ENCODE peak calls at places on chromosome X, in nine cellular contexts. One of them, this sample, is unnamed.

GRCh38 chrX:6228720-6229119 is at the start of gene NLGN4X:
- DNase-seq in fibroblast of the aortic adventitia: no peak
- DNase-seq in astrocyte of the spinal cord: peak
- DNase-seq in AG04450: no peak
- DNase-seq in HFF-Myc: no peak
- DNase-seq in adrenal gland: no peak
- DNase-seq in SK-N-SH: peak
- DNase-seq in tibial nerve: no peak
- DNase-seq in transverse colon: no peak
- DNase-seq in this sample: no peak

GRCh38 chrX:123217077-123217476 is 33.0 kb downstream of the GRIA3 start:
- DNase-seq in AG04450: no peak
- DNase-seq in HFF-Myc: no peak
- DNase-seq in astrocyte of the spinal cord: no peak
- DNase-seq in adrenal gland: peak
- DNase-seq in SK-N-SH: no peak
- DNase-seq in tibial nerve: no peak
- DNase-seq in transverse colon: no peak
- DNase-seq in fibroblast of the aortic adventitia: peak
- DNase-seq in this sample: no peak

GRCh38 chrX:17563515-17563914 is 173.8 kb upstream of the SCML1 start:
- DNase-seq in AG04450: no peak
- DNase-seq in tibial nerve: no peak
- DNase-seq in HFF-Myc: no peak
- DNase-seq in transverse colon: no peak
- DNase-seq in SK-N-SH: no peak
- DNase-seq in astrocyte of the spinal cord: peak
- DNase-seq in fibroblast of the aortic adventitia: no peak
- DNase-seq in adrenal gland: no peak
- DNase-seq in this sample: no peak

GRCh38 chrX:71618303-71618721 is at the start of gene CXCR3:
- DNase-seq in HFF-Myc: no peak
- DNase-seq in adrenal gland: peak
- DNase-seq in transverse colon: peak
- DNase-seq in fibroblast of the aortic adventitia: no peak
- DNase-seq in SK-N-SH: no peak
- DNase-seq in AG04450: no peak
- DNase-seq in astrocyte of the spinal cord: peak
- DNase-seq in tibial nerve: no peak
- DNase-seq in this sample: no peak

GRCh38 chrX:129697204-129697829 is 41.5 kb upstream of the XPNPEP2 start:
- DNase-seq in transverse colon: no peak
- DNase-seq in HFF-Myc: no peak
- DNase-seq in tibial nerve: no peak
- DNase-seq in SK-N-SH: no peak
- DNase-seq in fibroblast of the aortic adventitia: no peak
- DNase-seq in astrocyte of the spinal cord: no peak
- DNase-seq in AG04450: no peak
- DNase-seq in adrenal gland: peak
- DNase-seq in this sample: no peak

GRCh38 chrX:110758781-110759180 is 36.8 kb downstream of the CHRDL1 start:
- DNase-seq in fibroblast of the aortic adventitia: no peak
- DNase-seq in adrenal gland: no peak
- DNase-seq in AG04450: no peak
- DNase-seq in transverse colon: no peak
- DNase-seq in astrocyte of the spinal cord: no peak
- DNase-seq in SK-N-SH: no peak
- DNase-seq in tibial nerve: no peak
- DNase-seq in HFF-Myc: no peak
- DNase-seq in this sample: no peak

GRCh38 chrX:44267116-44267515 is 76.4 kb downstream of the EFHC2 start:
- DNase-seq in SK-N-SH: no peak
- DNase-seq in adrenal gland: no peak
- DNase-seq in transverse colon: no peak
- DNase-seq in fibroblast of the aortic adventitia: peak
- DNase-seq in tibial nerve: no peak
- DNase-seq in HFF-Myc: no peak
- DNase-seq in astrocyte of the spinal cord: no peak
- DNase-seq in AG04450: no peak
- DNase-seq in this sample: peak

GRCh38 chrX:41887691-41888090 is 35.7 kb downstream of the CASK start:
- DNase-seq in HFF-Myc: no peak
- DNase-seq in AG04450: no peak
- DNase-seq in astrocyte of the spinal cord: no peak
- DNase-seq in adrenal gland: no peak
- DNase-seq in tibial nerve: no peak
- DNase-seq in fibroblast of the aortic adventitia: no peak
- DNase-seq in SK-N-SH: no peak
- DNase-seq in transverse colon: no peak
- DNase-seq in this sample: no peak

GRCh38 chrX:40152706-40153334 is 55.1 kb upstream of the BCOR start:
- DNase-seq in astrocyte of the spinal cord: no peak
- DNase-seq in SK-N-SH: peak
- DNase-seq in adrenal gland: no peak
- DNase-seq in HFF-Myc: no peak
- DNase-seq in AG04450: no peak
- DNase-seq in fibroblast of the aortic adventitia: no peak
- DNase-seq in transverse colon: peak
- DNase-seq in tibial nerve: no peak
- DNase-seq in this sample: no peak
- H3K4me3 ChIP-seq in astrocyte of the spinal cord: peak
- H3K4me3 ChIP-seq in SK-N-SH: peak
- H3K4me3 ChIP-seq in adrenal gland: peak
- H3K4me3 ChIP-seq in HFF-Myc: peak
- H3K4me3 ChIP-seq in AG04450: no peak
- H3K4me3 ChIP-seq in fibroblast of the aortic adventitia: peak
- H3K4me3 ChIP-seq in transverse colon: peak
- H3K4me3 ChIP-seq in tibial nerve: peak
- H3K4me3 ChIP-seq in this sample: peak

GRCh38 chrX:15816453-15816838 is 26.2 kb downstream of the ZRSR2 start:
- DNase-seq in SK-N-SH: no peak
- DNase-seq in adrenal gland: no peak
- DNase-seq in astrocyte of the spinal cord: no peak
- DNase-seq in tibial nerve: no peak
- DNase-seq in AG04450: no peak
- DNase-seq in HFF-Myc: no peak
- DNase-seq in transverse colon: no peak
- DNase-seq in fibroblast of the aortic adventitia: peak
- DNase-seq in this sample: no peak

GRCh38 chrX:15814811-15815210 is 24.5 kb downstream of the ZRSR2 start:
- DNase-seq in adrenal gland: no peak
- DNase-seq in SK-N-SH: no peak
- DNase-seq in fibroblast of the aortic adventitia: no peak
- DNase-seq in transverse colon: no peak
- DNase-seq in HFF-Myc: no peak
- DNase-seq in astrocyte of the spinal cord: no peak
- DNase-seq in AG04450: no peak
- DNase-seq in tibial nerve: no peak
- DNase-seq in this sample: no peak

GRCh38 chrX:15816886-15817285 is 26.6 kb downstream of the ZRSR2 start:
- DNase-seq in HFF-Myc: no peak
- DNase-seq in SK-N-SH: peak
- DNase-seq in adrenal gland: no peak
- DNase-seq in tibial nerve: no peak
- DNase-seq in fibroblast of the aortic adventitia: no peak
- DNase-seq in transverse colon: no peak
- DNase-seq in AG04450: no peak
- DNase-seq in astrocyte of the spinal cord: peak
- DNase-seq in this sample: no peak

GRCh38 chrX:15812212-15812938 is 22.1 kb downstream of the ZRSR2 start:
- DNase-seq in AG04450: no peak
- DNase-seq in HFF-Myc: no peak
- DNase-seq in SK-N-SH: no peak
- DNase-seq in astrocyte of the spinal cord: no peak
- DNase-seq in tibial nerve: no peak
- DNase-seq in transverse colon: no peak
- DNase-seq in adrenal gland: no peak
- DNase-seq in fibroblast of the aortic adventitia: no peak
- DNase-seq in this sample: no peak

DNA sequence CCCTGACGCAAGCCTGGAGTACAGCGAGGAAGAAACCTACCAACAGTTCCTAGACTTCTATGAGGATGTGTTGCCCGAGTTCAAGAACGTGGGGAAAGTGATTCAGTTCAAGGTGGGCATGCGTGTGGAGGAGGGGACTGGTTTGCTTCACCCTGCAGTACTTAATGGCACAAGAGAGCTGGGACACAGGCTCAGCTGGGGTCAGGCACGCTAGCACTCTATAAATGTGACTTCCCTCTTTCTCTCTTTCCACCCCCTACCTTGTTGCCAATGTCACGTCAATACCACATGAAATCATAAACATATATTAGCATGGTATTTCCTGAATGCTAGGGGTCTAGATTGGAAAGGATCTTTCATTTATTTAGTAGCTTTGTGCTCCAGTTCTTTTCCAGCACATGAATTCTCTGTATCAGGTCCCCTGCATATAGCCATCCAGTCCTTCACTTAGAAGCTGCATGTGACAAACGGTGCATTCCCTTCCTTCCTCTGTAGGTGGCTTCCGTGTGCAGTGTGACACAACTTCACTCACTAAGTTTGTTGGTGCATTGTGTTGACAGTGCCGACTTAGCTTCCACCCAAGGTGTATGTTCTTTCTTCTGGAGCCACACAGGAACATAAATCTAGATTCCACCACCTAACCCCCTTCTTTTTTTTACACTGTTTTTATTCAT is 25.6 kb downstream of the ZRSR2 start:
- DNase-seq in adrenal gland: no peak
- DNase-seq in fibroblast of the aortic adventitia: peak
- DNase-seq in HFF-Myc: no peak
- DNase-seq in AG04450: no peak
- DNase-seq in SK-N-SH: peak
- DNase-seq in tibial nerve: no peak
- DNase-seq in astrocyte of the spinal cord: no peak
- DNase-seq in transverse colon: peak
- DNase-seq in this sample: no peak
- TF ChIP-seq CTCF in adrenal gland: peak
- TF ChIP-seq CTCF in fibroblast of the aortic adventitia: peak
- TF ChIP-seq CTCF in HFF-Myc: peak
- TF ChIP-seq CTCF in AG04450: peak
- TF ChIP-seq CTCF in SK-N-SH: peak
- TF ChIP-seq CTCF in tibial nerve: no peak
- TF ChIP-seq CTCF in astrocyte of the spinal cord: peak
- TF ChIP-seq CTCF in transverse colon: no peak
- TF ChIP-seq CTCF in this sample: peak

GRCh38 chrX:8042304-8042703 is 115.1 kb upstream of the PNPLA4 start:
- DNase-seq in tibial nerve: no peak
- DNase-seq in astrocyte of the spinal cord: no peak
- DNase-seq in AG04450: no peak
- DNase-seq in HFF-Myc: no peak
- DNase-seq in SK-N-SH: peak
- DNase-seq in fibroblast of the aortic adventitia: no peak
- DNase-seq in transverse colon: no peak
- DNase-seq in adrenal gland: no peak
- DNase-seq in this sample: no peak

GRCh38 chrX:8034058-8034457 is 106.8 kb upstream of the PNPLA4 start:
- DNase-seq in transverse colon: no peak
- DNase-seq in HFF-Myc: no peak
- DNase-seq in AG04450: no peak
- DNase-seq in tibial nerve: no peak
- DNase-seq in astrocyte of the spinal cord: no peak
- DNase-seq in SK-N-SH: no peak
- DNase-seq in adrenal gland: no peak
- DNase-seq in fibroblast of the aortic adventitia: no peak
- DNase-seq in this sample: no peak

GRCh38 chrX:8033175-8033574 is 106.0 kb upstream of the PNPLA4 start:
- DNase-seq in adrenal gland: no peak
- DNase-seq in SK-N-SH: no peak
- DNase-seq in tibial nerve: no peak
- DNase-seq in HFF-Myc: no peak
- DNase-seq in astrocyte of the spinal cord: no peak
- DNase-seq in AG04450: no peak
- DNase-seq in transverse colon: no peak
- DNase-seq in fibroblast of the aortic adventitia: no peak
- DNase-seq in this sample: no peak

GRCh38 chrX:8036914-8037313 is 109.7 kb upstream of the PNPLA4 start:
- DNase-seq in HFF-Myc: no peak
- DNase-seq in fibroblast of the aortic adventitia: no peak
- DNase-seq in SK-N-SH: no peak
- DNase-seq in AG04450: no peak
- DNase-seq in astrocyte of the spinal cord: no peak
- DNase-seq in adrenal gland: no peak
- DNase-seq in tibial nerve: no peak
- DNase-seq in transverse colon: no peak
- DNase-seq in this sample: no peak

DNA sequence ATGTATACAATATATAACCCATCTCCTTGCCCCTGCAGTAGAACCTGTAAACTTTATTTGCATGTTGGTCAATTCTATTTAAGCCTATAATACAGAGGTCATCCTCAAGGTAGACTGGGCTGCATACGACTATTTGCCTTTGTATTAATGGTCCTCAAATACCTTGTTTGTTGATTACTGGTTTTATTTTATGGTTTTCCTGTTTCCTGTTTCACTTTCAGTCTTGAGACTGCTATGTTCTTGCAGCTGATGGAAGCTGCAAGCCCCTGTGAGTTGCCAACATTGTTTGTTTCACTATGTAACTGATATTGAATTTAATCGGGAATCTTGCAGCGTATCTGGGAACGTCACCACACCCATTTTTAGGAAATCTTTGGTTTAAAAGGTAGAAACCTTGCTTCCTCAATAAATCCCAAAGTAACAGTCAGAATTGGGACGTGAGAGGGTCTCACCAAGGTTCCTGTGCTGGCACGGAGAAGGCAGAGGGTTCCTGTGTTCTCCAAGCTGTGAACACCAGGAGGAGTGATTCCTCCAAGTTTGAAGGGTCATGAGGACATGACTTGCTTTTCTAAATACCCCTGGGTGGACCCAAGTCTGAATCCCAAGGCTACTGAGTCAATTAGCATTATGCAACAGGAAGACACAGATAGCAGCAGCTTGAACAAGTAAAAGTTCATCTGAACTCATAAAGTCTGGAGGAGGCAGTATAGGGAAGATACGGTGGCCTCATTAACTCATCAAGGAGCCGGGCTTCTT is 110.6 kb upstream of the PNPLA4 start:
- DNase-seq in transverse colon: no peak
- DNase-seq in astrocyte of the spinal cord: no peak
- DNase-seq in HFF-Myc: no peak
- DNase-seq in SK-N-SH: no peak
- DNase-seq in tibial nerve: no peak
- DNase-seq in AG04450: no peak
- DNase-seq in adrenal gland: no peak
- DNase-seq in fibroblast of the aortic adventitia: no peak
- DNase-seq in this sample: no peak
- H3K4me3 ChIP-seq in transverse colon: no peak
- H3K4me3 ChIP-seq in astrocyte of the spinal cord: no peak
- H3K4me3 ChIP-seq in HFF-Myc: no peak
- H3K4me3 ChIP-seq in SK-N-SH: no peak
- H3K4me3 ChIP-seq in tibial nerve: no peak
- H3K4me3 ChIP-seq in AG04450: no peak
- H3K4me3 ChIP-seq in adrenal gland: no peak
- H3K4me3 ChIP-seq in fibroblast of the aortic adventitia: no peak
- H3K4me3 ChIP-seq in this sample: no peak

DNA sequence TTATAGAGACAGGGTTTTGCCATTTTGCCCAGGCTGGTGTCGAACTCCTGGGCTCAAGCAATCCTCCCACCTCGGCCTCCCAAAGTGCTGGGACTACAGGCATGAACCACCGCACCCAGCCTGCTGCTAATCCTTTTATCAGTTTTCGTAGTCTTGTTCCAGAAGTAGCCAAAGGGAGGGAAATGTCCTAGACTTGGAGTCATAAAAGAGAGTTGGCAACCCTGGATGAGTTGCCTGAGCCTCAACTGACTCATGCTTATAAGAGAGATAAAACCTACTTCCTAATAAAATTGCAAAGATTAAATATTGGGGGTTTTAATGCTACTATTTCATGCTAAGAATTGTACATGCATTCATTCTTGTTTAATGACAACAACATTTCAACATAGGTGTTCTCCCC is 44.3 kb downstream of the CD40LG start:
- DNase-seq in AG04450: no peak
- DNase-seq in SK-N-SH: no peak
- DNase-seq in transverse colon: no peak
- DNase-seq in astrocyte of the spinal cord: no peak
- DNase-seq in tibial nerve: no peak
- DNase-seq in adrenal gland: no peak
- DNase-seq in HFF-Myc: no peak
- DNase-seq in fibroblast of the aortic adventitia: peak
- DNase-seq in this sample: no peak
- TF ChIP-seq CTCF in AG04450: no peak
- TF ChIP-seq CTCF in SK-N-SH: no peak
- TF ChIP-seq CTCF in transverse colon: no peak
- TF ChIP-seq CTCF in astrocyte of the spinal cord: no peak
- TF ChIP-seq CTCF in tibial nerve: no peak
- TF ChIP-seq CTCF in adrenal gland: no peak
- TF ChIP-seq CTCF in HFF-Myc: no peak
- TF ChIP-seq CTCF in fibroblast of the aortic adventitia: no peak
- TF ChIP-seq CTCF in this sample: no peak